ENCODE peak calls at places on chromosome 13, in eight cellular contexts. S, M, H, V, W, I, O and J are unnamed samples.

GRCh38 chr13:41648314-41648935 is 191.1 kb downstream of the RGCC start:
- DNase-seq in S (no peak), M (no peak), H (no peak), V (no peak), W (no peak), I (no peak), O (no peak), J (no peak)

GRCh38 chr13:80132741-80133601 is 208.0 kb downstream of the SPRY2 start:
- DNase-seq in S (no peak), M (peak; percentile 36), H (peak; percentile 72), V (no peak), W (no peak), I (peak; percentile 54), O (peak; percentile 61), J (no peak)

GRCh38 chr13:90717451-90717936 is 630.0 kb upstream of the MIR17HG start:
- DNase-seq in S (no peak), M (peak; percentile 5), H (no peak), V (peak; percentile 72), W (no peak), I (no peak), O (no peak), J (no peak)

GRCh38 chr13:75715598-75716523 is 79.7 kb downstream of the LMO7 start:
- DNase-seq in S (no peak), M (no peak), H (no peak), V (no peak), W (no peak), I (no peak), O (no peak), J (no peak)

GRCh38 chr13:51978836-51979556 is 32.3 kb downstream of the ATP7B start:
- DNase-seq in S (no peak), M (no peak), H (no peak), V (no peak), W (no peak), I (no peak), O (no peak), J (no peak)

GRCh38 chr13:37295046-37295445 is 189.6 kb upstream of the CSNK1A1L start:
- DNase-seq in S (no peak), M (no peak), H (no peak), V (no peak), W (no peak), I (peak; percentile 70), O (no peak), J (no peak)

GRCh38 chr13:92727118-92727517 is 499.5 kb upstream of the GPC6 start:
- DNase-seq in S (no peak), M (no peak), H (no peak), V (no peak), W (no peak), I (no peak), O (no peak), J (no peak)

GRCh38 chr13:33744589-33745369 is 73.2 kb upstream of the RFC3 start:
- DNase-seq in S (no peak), M (no peak), H (peak; percentile 65), V (no peak), W (peak; percentile 81), I (no peak), O (no peak), J (no peak)

GRCh38 chr13:107301724-107302374 is 733.9 kb upstream of the ARGLU1 start:
- DNase-seq in S (no peak), M (no peak), H (no peak), V (peak; percentile 20), W (no peak), I (no peak), O (no peak), J (peak; percentile 19)

GRCh38 chr13:39815345-39816111 is 160.1 kb downstream of the COG6 start:
- DNase-seq in S (no peak), M (no peak), H (no peak), V (no peak), W (no peak), I (no peak), O (no peak), J (no peak)

GRCh38 chr13:106233336-106233735 is 302.1 kb downstream of the EFNB2 start:
- DNase-seq in S (no peak), M (no peak), H (no peak), V (no peak), W (no peak), I (no peak), O (no peak), J (no peak)

GRCh38 chr13:110590577-110590976 is 24.8 kb upstream of the NAXD start:
- DNase-seq in S (no peak), M (peak; percentile 93), H (peak; percentile 46), V (no peak), W (no peak), I (peak; percentile 81), O (peak; percentile 63), J (peak; percentile 30)

GRCh38 chr13:106155411-106155810 is 380.1 kb downstream of the EFNB2 start:
- DNase-seq in S (no peak), M (no peak), H (no peak), V (no peak), W (no peak), I (no peak), O (no peak), J (no peak)

GRCh38 chr13:21341637-21342422 is 117.3 kb downstream of the ZDHHC20 start:
- DNase-seq in S (no peak), M (no peak), H (no peak), V (no peak), W (no peak), I (no peak), O (no peak), J (no peak)

GRCh38 chr13:21343659-21344058 is 115.4 kb downstream of the ZDHHC20 start:
- DNase-seq in S (no peak), M (no peak), H (no peak), V (no peak), W (no peak), I (no peak), O (no peak), J (no peak)

GRCh38 chr13:21347753-21348318 is 111.3 kb downstream of the ZDHHC20 start:
- DNase-seq in S (no peak), M (no peak), H (no peak), V (no peak), W (peak; percentile 58), I (no peak), O (peak; percentile 61), J (peak; percentile 66)

GRCh38 chr13:21342699-21343442 is 116.2 kb downstream of the ZDHHC20 start:
- DNase-seq in S (no peak), M (no peak), H (no peak), V (no peak), W (no peak), I (no peak), O (no peak), J (no peak)

GRCh38 chr13:21344662-21345176 is 114.4 kb downstream of the ZDHHC20 start:
- DNase-seq in S (peak; percentile 46), M (no peak), H (no peak), V (no peak), W (no peak), I (no peak), O (no peak), J (no peak)
- H3K4me3 ChIP-seq in S (no peak overlapping the region), M (no peak overlapping the region), H (no peak overlapping the region), V (no peak overlapping the region), W (no peak overlapping the region), I (no peak overlapping the region), O (no peak overlapping the region), J (no peak overlapping the region)

GRCh38 chr13:25335856-25336255 is 34.4 kb downstream of the NUP58 start:
- DNase-seq in S (no peak), M (no peak), H (no peak), V (no peak), W (no peak), I (no peak), O (no peak), J (no peak)

GRCh38 chr13:25329706-25330105 is 28.3 kb downstream of the NUP58 start:
- DNase-seq in S (no peak), M (no peak), H (no peak), V (no peak), W (no peak), I (no peak), O (no peak), J (no peak)

DNA sequence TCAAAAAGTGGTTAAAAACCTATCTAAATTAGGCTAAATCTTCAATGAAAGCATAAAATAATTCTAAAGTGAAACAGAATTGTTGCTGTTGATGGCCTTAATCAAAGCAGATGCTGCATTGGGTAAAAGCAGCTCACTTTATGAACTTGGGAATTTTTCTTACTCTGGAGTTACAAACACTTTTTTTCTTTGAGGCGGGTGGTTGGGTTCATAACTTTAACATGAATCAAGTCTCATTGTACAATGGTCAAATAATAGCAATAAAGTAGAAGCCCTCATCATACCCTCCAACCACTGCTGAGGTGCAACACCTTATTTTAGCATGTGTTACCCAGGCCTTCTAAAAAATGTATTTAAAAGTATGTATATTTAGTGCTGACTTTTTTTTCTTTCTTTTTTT is 29.1 kb downstream of the NUP58 start:
- DNase-seq in S (no peak), M (no peak), H (no peak), V (no peak), W (no peak), I (no peak), O (no peak), J (no peak)
- H3K36me3 ChIP-seq in S (peaks cover 52% of the 10 kb centered on the region), M (peaks cover 71% of the 10 kb centered on the region), H (peaks cover 9% of the 10 kb centered on the region), V (peaks cover 11% of the 10 kb centered on the region), W (peaks cover 88% of the 10 kb centered on the region), I (peaks cover 96% of the 10 kb centered on the region), O (peaks cover 80% of the 10 kb centered on the region), J (peaks cover 15% of the 10 kb centered on the region)

GRCh38 chr13:29936961-29937360 is 86.5 kb upstream of the UBL3 start:
- DNase-seq in S (no peak), M (no peak), H (no peak), V (no peak), W (no peak), I (no peak), O (no peak), J (no peak)

GRCh38 chr13:29935309-29935981 is 85.0 kb upstream of the UBL3 start:
- DNase-seq in S (peak; percentile 86), M (no peak), H (no peak), V (no peak), W (no peak), I (peak; percentile 48), O (no peak), J (peak; percentile 35)

GRCh38 chr13:29934531-29935308 is 84.3 kb upstream of the UBL3 start:
- DNase-seq in S (peak; percentile 47), M (no peak), H (no peak), V (no peak), W (no peak), I (no peak), O (no peak), J (no peak)

GRCh38 chr13:29937379-29937778 is 87.0 kb upstream of the UBL3 start:
- DNase-seq in S (no peak), M (no peak), H (no peak), V (no peak), W (no peak), I (no peak), O (no peak), J (no peak)

GRCh38 chr13:29936051-29936813 is 85.8 kb upstream of the UBL3 start:
- DNase-seq in S (peak; percentile 39), M (no peak), H (no peak), V (no peak), W (no peak), I (no peak), O (no peak), J (peak; percentile 35)
- H3K4me3 ChIP-seq in S (peak overlapping the region; percentile 82), M (no peak overlapping the region), H (no peak overlapping the region), V (no peak overlapping the region), W (no peak overlapping the region), I (peak overlapping the region; percentile 5), O (no peak overlapping the region), J (no peak overlapping the region)

DNA sequence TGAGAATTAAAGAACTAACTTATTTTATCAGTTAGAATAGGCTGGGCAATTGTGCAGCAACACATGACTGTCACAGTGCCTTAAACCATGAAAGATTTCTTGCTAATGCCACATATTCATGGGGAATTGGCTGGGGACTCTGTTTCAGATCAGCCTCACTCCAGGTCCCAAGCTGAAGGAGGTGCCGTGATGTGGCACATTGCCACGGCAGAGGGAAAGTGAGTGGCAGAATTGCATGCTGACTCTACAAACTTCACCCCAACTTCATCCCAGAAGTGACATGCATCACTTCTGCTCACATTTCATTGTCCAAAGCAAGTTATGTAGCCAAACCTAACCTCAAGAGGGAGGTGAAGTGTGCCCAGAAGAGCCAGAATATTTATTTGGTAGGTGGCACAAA is 37.8 kb downstream of the OLFM4 start:
- DNase-seq in S (no peak), M (no peak), H (no peak), V (no peak), W (no peak), I (no peak), O (no peak), J (no peak)
- H3K36me3 ChIP-seq in S (no peaks in the 10 kb centered on the region), M (no peaks in the 10 kb centered on the region), H (no peaks in the 10 kb centered on the region), V (no peaks in the 10 kb centered on the region), W (no peaks in the 10 kb centered on the region), I (no peaks in the 10 kb centered on the region), O (no peaks in the 10 kb centered on the region), J (no peaks in the 10 kb centered on the region)